ENCODE peak calls at places on chromosomes 16 and 17, in eight cellular contexts. Z is dorsolateral prefrontal cortex; T is DND-41; Q is CD8-positive, alpha-beta memory T cell; Y is left lung; F is brain microvascular endothelial cell; K is mesendoderm; J is Karpas-422. W is an unnamed sample.

GRCh38 chr16:9050102-9050830 is 41.2 kb upstream of the HAPSTR1 start:
- DNase-seq in Y (no peak), T (peak; percentile 16), K (peak; percentile 88), Q (no peak), F (no peak), J (peak; percentile 78), Z (no peak), W (no peak)

GRCh38 chr16:31094088-31094423 is 541 bp downstream of the VKORC1 start:
- DNase-seq in Q (no peak), J (peak; percentile 61), T (no peak), Z (peak; percentile 38), K (peak; percentile 50), F (no peak), Y (no peak), W (no peak)

GRCh38 chr16:13519871-13520270 is 400.1 kb upstream of the ERCC4 start:
- DNase-seq in F (no peak), K (no peak), Q (no peak), J (no peak), T (no peak), Y (no peak), Z (no peak), W (no peak)

GRCh38 chr16:54066451-54067056 is 220.0 kb downstream of the IRX3 start:
- DNase-seq in F (no peak), T (no peak), K (no peak), Q (no peak), J (no peak), Z (no peak), Y (no peak), W (no peak)

GRCh38 chr16:2468725-2469398 is 2.2 kb upstream of the NTN3 start:
- DNase-seq in F (no peak), Z (no peak), K (no peak), J (peak; percentile 96), Q (no peak), Y (no peak), T (peak; percentile 71), W (no peak)

GRCh38 chr17:27319536-27320221 is 25.8 kb downstream of the WSB1 start:
- DNase-seq in Y (peak; percentile 78), T (no peak), Z (peak; percentile 86), K (peak; percentile 28), Q (no peak), J (no peak), F (no peak), W (no peak)

GRCh38 chr16:86806838-86807351 is 228.5 kb downstream of the FOXL1 start:
- DNase-seq in J (no peak), Q (no peak), Y (no peak), Z (no peak), F (no peak), K (peak; percentile 82), T (no peak), W (no peak)

GRCh38 chr17:18933102-18934058 is 18.6 kb upstream of the SLC5A10 start:
- DNase-seq in F (no peak), Y (no peak), T (no peak), Q (no peak), K (no peak), J (peak; percentile 64), Z (no peak), W (no peak)

GRCh38 chr16:67942200-67942509 is 1.8 kb downstream of the LCAT start:
- DNase-seq in K (peak; percentile 75), T (peak; percentile 46), F (peak; percentile 22), Y (no peak), Q (no peak), J (peak; percentile 81), Z (peak; percentile 44), W (peak; percentile 24)

DNA sequence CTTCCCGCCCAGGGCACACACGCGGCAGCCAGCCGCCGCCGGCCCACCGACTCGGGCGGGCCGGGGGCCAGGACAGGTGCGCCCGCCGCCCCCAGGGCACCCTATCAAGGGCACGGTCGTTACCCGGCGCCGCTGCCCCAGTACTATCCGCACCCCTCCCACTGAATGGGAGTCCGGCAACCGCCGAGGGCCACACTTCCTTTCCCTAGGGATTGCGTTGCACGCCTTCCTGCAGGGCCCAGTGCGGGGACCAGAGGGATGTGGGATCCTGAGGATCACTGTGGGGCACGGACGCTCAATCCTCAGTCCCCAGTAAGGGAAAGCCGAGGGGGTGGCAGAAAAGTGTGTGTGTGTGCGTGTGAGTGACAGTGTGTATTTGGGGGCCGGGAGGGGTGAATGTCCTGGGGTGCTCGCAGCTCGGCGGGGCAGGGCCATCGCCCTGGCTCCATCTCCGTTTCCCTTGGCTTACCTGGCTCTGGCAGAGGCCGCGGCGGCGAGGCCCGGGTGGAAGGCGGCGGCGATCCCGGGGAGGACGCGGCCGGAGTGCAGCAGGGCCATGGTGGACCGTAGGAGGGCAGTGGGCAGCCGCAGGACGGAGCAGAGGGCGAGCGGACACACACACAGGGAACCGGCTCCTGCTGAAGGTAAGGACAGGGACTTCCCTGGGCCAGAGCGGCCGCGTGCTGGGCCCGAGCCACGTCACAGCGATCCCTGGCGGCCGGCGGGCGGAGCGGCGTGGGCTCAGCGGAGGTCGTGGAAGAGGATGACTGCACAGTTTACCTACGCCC is at the start of gene GOT2:
- DNase-seq in Q (peak; percentile 72), J (peak; percentile 94), Z (peak; percentile 88), Y (peak; percentile 85), F (peak; percentile 80), T (peak; percentile 85), K (peak; percentile 95), W (peak; percentile 79)
- H3K27ac ChIP-seq in Q (peak within 1 kb of the TSS; percentile 80), J (peak within 1 kb of the TSS; percentile 73), Z (peak within 1 kb of the TSS; percentile 96), Y (peak within 1 kb of the TSS; percentile 65), F (peak within 1 kb of the TSS; percentile 57), T (peak within 1 kb of the TSS; percentile 91), K (no peak within 1 kb of the TSS), W (peak within 1 kb of the TSS; percentile 72)

GRCh38 chr16:49281843-49282642 is 405 bp upstream of the CBLN1 start:
- DNase-seq in Y (peak; percentile 77), J (no peak), T (no peak), K (peak; percentile 97), F (peak; percentile 2), Z (peak; percentile 96), Q (no peak), W (no peak)

GRCh38 chr16:49284962-49285361 is 3.3 kb upstream of the CBLN1 start:
- DNase-seq in K (no peak), F (no peak), Q (no peak), Y (no peak), T (no peak), J (no peak), Z (no peak), W (no peak)

GRCh38 chr16:49282690-49283375 is 1.2 kb upstream of the CBLN1 start:
- DNase-seq in Y (no peak), K (peak; percentile 79), T (no peak), J (no peak), Q (no peak), Z (peak; percentile 69), F (no peak), W (no peak)

GRCh38 chr16:49281481-49281842 is at the start of gene CBLN1:
- DNase-seq in Y (no peak), F (no peak), Q (no peak), Z (no peak), J (no peak), K (no peak), T (no peak), W (no peak)

GRCh38 chr16:49283376-49284049 is 1.9 kb upstream of the CBLN1 start:
- DNase-seq in F (no peak), Z (peak; percentile 47), J (no peak), Q (no peak), K (peak; percentile 21), T (no peak), Y (no peak), W (no peak)
- H3K27me3 ChIP-seq in F (peaks cover 50% of the 10 kb centered on the region), Z (peaks cover 57% of the 10 kb centered on the region), J (no peaks in the 10 kb centered on the region), Q (peaks cover 14% of the 10 kb centered on the region), K (peaks cover 15% of the 10 kb centered on the region), T (no peaks in the 10 kb centered on the region), Y (peaks cover 75% of the 10 kb centered on the region), W (peaks cover 13% of the 10 kb centered on the region)

GRCh38 chr17:30954046-30954805 is 16.6 kb upstream of the RNF135 start:
- DNase-seq in J (no peak), Z (no peak), F (peak; percentile 16), Q (no peak), K (no peak), T (no peak), Y (no peak), W (no peak)
- H3K27ac ChIP-seq in J (no peak overlapping the region), Z (peak overlapping the region; percentile 12), F (no peak overlapping the region), Q (no peak overlapping the region), K (no peak overlapping the region), T (no peak overlapping the region), Y (peak overlapping the region; percentile 68), W (no peak overlapping the region)

DNA sequence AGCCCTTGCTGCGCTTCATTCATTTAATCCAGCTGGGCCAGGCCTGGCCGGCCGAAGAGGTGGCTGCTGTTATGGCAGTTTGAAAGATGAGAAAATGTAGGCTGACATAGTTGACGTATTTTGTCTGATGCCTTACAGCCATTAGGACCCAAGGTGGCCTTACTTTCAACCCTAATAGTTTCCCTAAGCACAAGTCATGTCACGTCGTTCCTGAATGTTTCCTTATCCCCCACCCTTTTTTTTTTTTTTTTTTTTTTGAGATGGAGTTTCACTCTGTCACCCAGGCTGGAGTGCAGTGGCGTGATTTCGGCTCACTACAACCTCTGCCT is 307 bp upstream of the GOT2 start:
- DNase-seq in F (no peak), Q (no peak), T (no peak), Z (no peak), Y (no peak), J (no peak), K (no peak), W (no peak)
- H3K27me3 ChIP-seq in F (no peaks in the 10 kb centered on the region), Q (no peaks in the 10 kb centered on the region), T (no peaks in the 10 kb centered on the region), Z (no peaks in the 10 kb centered on the region), Y (no peaks in the 10 kb centered on the region), J (no peaks in the 10 kb centered on the region), K (no peaks in the 10 kb centered on the region), W (no peaks in the 10 kb centered on the region)

GRCh38 chr17:49574945-49575523 is 637 bp upstream of the NXPH3 start:
- DNase-seq in Q (no peak), T (no peak), F (no peak), K (no peak), J (no peak), Y (no peak), Z (no peak), W (no peak)

GRCh38 chr17:49573510-49574282 is 2.0 kb upstream of the NXPH3 start:
- DNase-seq in Q (no peak), Z (no peak), T (no peak), J (no peak), Y (no peak), K (no peak), F (no peak), W (no peak)

GRCh38 chr17:49572806-49573420 is 2.8 kb upstream of the NXPH3 start:
- DNase-seq in F (no peak), Z (no peak), T (no peak), Q (no peak), J (no peak), K (no peak), Y (no peak), W (no peak)

GRCh38 chr17:49575524-49576120 is at the start of gene NXPH3:
- DNase-seq in Y (peak; percentile 65), K (peak; percentile 80), J (no peak), Z (peak; percentile 84), F (peak; percentile 11), T (no peak), Q (peak; percentile 55), W (peak; percentile 63)

DNA sequence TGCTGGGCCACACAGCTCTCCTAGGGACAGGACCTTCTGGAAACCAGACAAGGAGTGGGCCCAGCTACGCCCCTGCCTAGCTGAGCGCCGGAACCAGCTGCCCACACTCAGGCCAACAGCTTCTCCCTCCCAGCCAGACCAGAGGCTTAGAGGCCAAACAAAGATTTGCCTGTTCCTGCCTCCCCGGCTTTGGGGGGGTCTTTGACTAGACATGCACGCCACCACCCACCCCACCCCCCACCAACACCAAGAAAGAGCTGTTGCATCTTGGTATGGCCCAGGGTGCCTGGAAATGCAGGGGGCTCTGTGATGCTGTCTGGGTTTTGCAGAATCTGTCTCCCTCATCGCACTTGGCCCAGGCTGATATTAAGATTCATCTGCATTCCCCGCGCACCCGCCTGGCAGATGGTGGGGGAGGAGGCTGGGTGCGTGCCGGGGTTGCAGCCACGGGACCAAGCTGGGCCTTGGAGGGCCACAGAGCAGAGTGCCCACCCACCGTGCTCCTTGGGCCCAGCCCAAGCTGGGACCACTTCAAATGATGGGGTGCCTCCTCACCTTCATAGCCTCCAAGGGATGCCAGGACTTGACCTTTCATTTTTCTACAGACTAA is 1.3 kb upstream of the NXPH3 start:
- DNase-seq in T (no peak), Z (peak; percentile 70), F (no peak), Q (no peak), K (no peak), Y (no peak), J (no peak), W (no peak)
- H3K27ac ChIP-seq in T (no peak overlapping the region), Z (peak overlapping the region; percentile 82), F (no peak overlapping the region), Q (no peak overlapping the region), K (no peak overlapping the region), Y (no peak overlapping the region), J (no peak overlapping the region), W (no peak overlapping the region)